ENCODE peak calls at places on chromosomes 16 and 17, in nine cellular contexts. P, J, S, Z, O, Y, A, E and R are unnamed samples.

GRCh38 chr16:68433316-68433715 is 15.0 kb downstream of the SMPD3 start:
- DNase-seq in P (no peak), J (no peak), S (no peak), Z (no peak), O (no peak), Y (no peak), A (no peak), E (no peak), R (no peak)

GRCh38 chr17:63515426-63515825 is 7.7 kb upstream of the KCNH6 start:
- DNase-seq in P (no peak), J (no peak), S (no peak), Z (no peak), O (no peak), Y (no peak), A (no peak), E (no peak), R (no peak)

GRCh38 chr17:1597861-1598342 is 30.7 kb downstream of the SLC43A2 start:
- DNase-seq in P (peak), J (peak), S (no peak), Z (no peak), O (no peak), Y (no peak), A (no peak), E (no peak), R (no peak)

GRCh38 chr17:9150407-9151090 is 129.2 kb downstream of the NTN1 start:
- DNase-seq in P (peak), J (no peak), S (no peak), Z (peak), O (peak), Y (no peak), A (no peak), E (no peak), R (no peak)

GRCh38 chr16:88799569-88800276 is 3.9 kb upstream of the CDT1 start:
- DNase-seq in P (no peak), J (no peak), S (no peak), Z (no peak), O (no peak), Y (no peak), A (no peak), E (no peak), R (no peak)

GRCh38 chr17:27315322-27315721 is 21.4 kb downstream of the WSB1 start:
- DNase-seq in P (peak), J (peak), S (no peak), Z (peak), O (peak), Y (no peak), A (no peak), E (peak), R (peak)

GRCh38 chr17:45794840-45795239 is 10.7 kb downstream of the CRHR1 start:
- DNase-seq in P (no peak), J (no peak), S (no peak), Z (no peak), O (no peak), Y (no peak), A (no peak), E (no peak), R (no peak)

GRCh38 chr17:77535435-77535834 is 394.7 kb downstream of the SEC14L1 start:
- DNase-seq in P (no peak), J (no peak), S (no peak), Z (no peak), O (no peak), Y (no peak), A (peak), E (no peak), R (no peak)

GRCh38 chr17:69540356-69540755 is 125.9 kb downstream of the MAP2K6 start:
- DNase-seq in P (no peak), J (no peak), S (no peak), Z (no peak), O (no peak), Y (no peak), A (no peak), E (no peak), R (no peak)

GRCh38 chr16:67884684-67885083 is at the start of gene NRN1L:
- DNase-seq in P (peak), J (peak), S (peak), Z (peak), O (peak), Y (no peak), A (peak), E (peak), R (peak)

GRCh38 chr16:12436201-12436657 is 367.5 kb downstream of the CPPED1 start:
- DNase-seq in P (no peak), J (no peak), S (no peak), Z (no peak), O (no peak), Y (no peak), A (no peak), E (no peak), R (no peak)

GRCh38 chr17:7477392-7478275 is 1.8 kb downstream of the ZBTB4 start:
- DNase-seq in P (peak), J (peak), S (no peak), Z (no peak), O (peak), Y (no peak), A (peak), E (no peak), R (peak)

GRCh38 chr16:69483611-69484010 is 59.2 kb downstream of the CYB5B start:
- DNase-seq in P (no peak), J (no peak), S (no peak), Z (no peak), O (no peak), Y (no peak), A (no peak), E (no peak), R (no peak)

GRCh38 chr17:57016764-57017116 is 38.8 kb downstream of the SCPEP1 start:
- DNase-seq in P (no peak), J (no peak), S (no peak), Z (no peak), O (peak), Y (no peak), A (no peak), E (no peak), R (no peak)

GRCh38 chr16:12874135-12874534 is 27.3 kb upstream of the SHISA9 start:
- DNase-seq in P (no peak), J (no peak), S (no peak), Z (no peak), O (peak), Y (no peak), A (no peak), E (no peak), R (no peak)

GRCh38 chr17:79114455-79115301 is 40.1 kb downstream of the ENGASE start:
- DNase-seq in P (peak), J (peak), S (no peak), Z (no peak), O (no peak), Y (no peak), A (no peak), E (peak), R (peak)

GRCh38 chr17:65064452-65065019 is 8.0 kb upstream of the GNA13 start:
- DNase-seq in P (no peak), J (no peak), S (no peak), Z (no peak), O (peak), Y (no peak), A (no peak), E (no peak), R (no peak)

GRCh38 chr17:34314279-34314678 is 5.0 kb upstream of the CCL8 start:
- DNase-seq in P (no peak), J (peak), S (no peak), Z (peak), O (peak), Y (no peak), A (no peak), E (peak), R (peak)

DNA sequence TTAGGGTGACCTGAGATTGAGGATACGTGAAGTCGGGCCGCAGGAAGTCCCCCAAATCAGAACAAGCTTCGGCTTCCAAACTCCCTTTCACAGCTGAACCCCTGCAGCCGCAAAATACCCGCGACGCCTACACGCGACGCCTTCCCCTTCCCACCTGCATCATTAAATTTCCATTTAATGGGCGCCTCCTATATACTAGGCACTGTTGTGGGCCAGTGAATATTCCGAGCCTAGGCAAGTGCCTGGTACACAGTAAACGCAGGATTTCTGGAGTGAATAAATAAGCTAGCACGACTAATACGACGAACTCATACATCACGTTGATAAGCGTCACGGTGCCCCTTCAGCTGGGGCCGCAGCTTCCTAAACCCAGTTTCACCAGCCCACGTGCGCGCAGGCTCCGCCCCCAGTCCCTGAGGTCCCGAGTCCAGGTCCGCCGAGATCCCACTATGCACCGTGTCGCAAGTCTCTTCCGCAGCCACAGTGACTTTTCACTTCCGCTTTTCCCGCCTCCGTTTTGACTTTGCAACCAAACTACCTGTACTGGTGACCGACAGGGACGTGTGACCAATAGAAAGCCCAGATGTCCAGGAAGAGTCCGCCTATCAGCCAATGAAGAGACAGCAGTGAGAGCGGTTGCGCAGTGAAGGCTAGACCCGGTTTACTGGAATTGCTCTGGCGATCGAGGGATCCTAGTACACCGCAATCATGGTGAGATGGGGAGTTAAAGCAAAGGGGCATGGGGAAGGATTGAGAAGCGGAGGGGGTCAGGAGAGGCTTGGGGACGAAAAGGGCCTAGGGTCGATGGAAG is at the start of gene PSMB3:
- DNase-seq in P (peak), J (peak), S (peak), Z (peak), O (peak), Y (peak), A (peak), E (peak), R (peak)
- TF ChIP-seq POLR2A in P (peak), J (peak), S (peak), Z (peak), O (peak), Y (peak), A (no peak), E (peak), R (peak)

GRCh38 chr16:66735891-66736290 is 15.5 kb downstream of the DYNC1LI2 start:
- DNase-seq in P (no peak), J (no peak), S (no peak), Z (no peak), O (no peak), Y (no peak), A (no peak), E (no peak), R (no peak)

GRCh38 chr16:66728804-66729203 is 22.6 kb downstream of the DYNC1LI2 start:
- DNase-seq in P (no peak), J (peak), S (no peak), Z (no peak), O (no peak), Y (no peak), A (no peak), E (no peak), R (no peak)

GRCh38 chr16:66728117-66728787 is 23.2 kb downstream of the DYNC1LI2 start:
- DNase-seq in P (peak), J (peak), S (no peak), Z (no peak), O (peak), Y (peak), A (no peak), E (peak), R (peak)

DNA sequence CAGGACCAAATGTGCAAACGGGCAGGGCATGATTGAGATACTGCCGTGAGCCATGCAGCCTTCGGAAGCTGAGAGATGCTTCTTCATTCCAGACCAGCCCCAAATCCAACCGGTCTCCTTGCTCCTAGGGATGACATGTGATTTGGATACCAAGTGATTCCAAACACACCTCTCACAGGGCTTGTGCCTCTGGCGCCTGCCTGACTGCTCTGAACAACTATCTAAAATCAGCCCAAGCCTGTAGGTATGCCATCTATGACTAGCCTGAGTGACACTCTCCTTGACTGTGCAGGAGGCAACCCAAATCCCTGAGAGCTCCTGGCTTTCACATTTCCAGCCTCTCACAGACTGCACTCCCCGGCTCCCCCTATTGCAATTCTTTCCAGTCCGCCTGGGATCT is 20.3 kb downstream of the DYNC1LI2 start:
- DNase-seq in P (no peak), J (no peak), S (no peak), Z (no peak), O (no peak), Y (no peak), A (no peak), E (no peak), R (no peak)
- TF ChIP-seq POLR2A in P (no peak), J (no peak), S (no peak), Z (no peak), O (no peak), Y (no peak), A (no peak), E (no peak), R (no peak)

GRCh38 chr16:1298406-1298805 is 11.0 kb upstream of the UBE2I start:
- DNase-seq in P (no peak), J (no peak), S (no peak), Z (no peak), O (no peak), Y (no peak), A (no peak), E (no peak), R (no peak)

GRCh38 chr16:1299012-1299867 is 10.2 kb upstream of the UBE2I start:
- DNase-seq in P (no peak), J (peak), S (peak), Z (no peak), O (no peak), Y (no peak), A (no peak), E (no peak), R (no peak)

GRCh38 chr16:1299868-1300203 is 9.6 kb upstream of the UBE2I start:
- DNase-seq in P (no peak), J (no peak), S (no peak), Z (no peak), O (no peak), Y (no peak), A (no peak), E (no peak), R (no peak)

GRCh38 chr16:1301562-1301961 is 7.9 kb upstream of the UBE2I start:
- DNase-seq in P (no peak), J (no peak), S (no peak), Z (no peak), O (no peak), Y (no peak), A (no peak), E (no peak), R (no peak)

GRCh38 chr16:1300664-1301476 is 8.6 kb upstream of the UBE2I start:
- DNase-seq in P (peak), J (peak), S (peak), Z (no peak), O (peak), Y (no peak), A (peak), E (peak), R (peak)
- TF ChIP-seq POLR2A in P (no peak), J (no peak), S (no peak), Z (no peak), O (no peak), Y (no peak), A (no peak), E (no peak), R (no peak)

GRCh38 chr17:82205720-82206508 is 6.7 kb downstream of the CCDC57 start:
- DNase-seq in P (peak), J (peak), S (peak), Z (peak), O (peak), Y (peak), A (peak), E (peak), R (peak)
- TF ChIP-seq POLR2A in P (peak), J (peak), S (peak), Z (no peak), O (no peak), Y (peak), A (no peak), E (peak), R (no peak)

DNA sequence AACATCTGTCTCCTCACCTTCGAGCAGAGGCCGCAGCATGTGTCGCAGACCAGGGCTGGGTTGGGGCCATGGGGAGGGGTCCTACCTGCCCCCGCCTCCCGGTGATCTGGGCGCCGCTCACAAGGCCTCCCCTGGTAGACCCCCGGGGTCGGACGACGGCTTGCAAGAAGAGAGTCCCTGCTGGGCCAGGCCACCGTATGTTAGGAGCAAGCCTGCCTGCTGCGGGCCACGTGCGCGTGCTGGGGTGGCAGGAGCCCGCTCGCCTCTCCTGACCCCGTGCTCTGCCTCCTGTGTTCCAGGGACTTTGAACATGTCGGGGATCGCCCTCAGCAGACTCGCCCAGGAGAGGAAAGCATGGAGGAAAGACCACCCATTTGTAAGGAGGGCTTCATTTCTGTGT is 4.3 kb downstream of the UBE2I start:
- DNase-seq in P (no peak), J (no peak), S (no peak), Z (no peak), O (no peak), Y (no peak), A (no peak), E (no peak), R (no peak)
- TF ChIP-seq POLR2A in P (no peak), J (no peak), S (no peak), Z (no peak), O (no peak), Y (no peak), A (no peak), E (no peak), R (no peak)

GRCh38 chr17:75087558-75088453 is at the start of gene SLC16A5:
- DNase-seq in P (peak), J (peak), S (peak), Z (peak), O (peak), Y (peak), A (peak), E (peak), R (peak)
- TF ChIP-seq POLR2A in P (peak), J (peak), S (no peak), Z (peak), O (no peak), Y (peak), A (no peak), E (peak), R (no peak)

DNA sequence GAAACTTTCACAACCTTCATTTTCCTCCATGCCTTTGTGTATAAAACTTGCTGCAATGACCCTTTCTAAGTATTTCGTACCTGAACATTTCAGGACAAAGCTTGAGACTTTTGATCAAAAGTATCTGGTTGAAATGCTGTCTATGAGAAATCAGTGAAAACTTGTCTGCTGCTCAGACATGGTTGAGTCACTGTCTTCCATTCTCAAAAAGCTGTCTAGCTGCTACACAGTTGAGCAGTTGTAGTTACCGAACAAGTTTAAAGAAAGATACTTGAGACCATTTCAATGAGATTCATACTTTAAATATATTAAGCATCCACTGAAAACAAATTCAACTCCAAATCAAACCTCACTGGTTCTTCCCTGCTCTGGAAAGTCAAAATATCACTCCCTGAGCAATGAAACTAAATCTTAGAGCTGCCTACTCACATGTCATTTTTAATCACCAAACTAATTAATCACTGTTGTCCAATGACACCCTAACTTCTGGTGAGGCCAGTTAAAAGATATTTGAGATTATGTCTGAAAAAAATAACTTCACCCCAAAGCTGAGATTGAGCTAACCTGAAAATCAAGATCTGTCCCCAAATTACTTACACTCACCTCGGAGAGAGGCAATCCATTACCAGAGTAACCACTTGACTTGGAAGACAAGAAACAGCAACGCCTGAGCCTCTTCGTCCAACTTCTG is 503 bp downstream of the TMEM100 start:
- DNase-seq in P (no peak), J (no peak), S (no peak), Z (no peak), O (peak), Y (no peak), A (no peak), E (no peak), R (no peak)
- TF ChIP-seq POLR2A in P (no peak), J (no peak), S (no peak), Z (no peak), O (no peak), Y (no peak), A (no peak), E (no peak), R (no peak)

DNA sequence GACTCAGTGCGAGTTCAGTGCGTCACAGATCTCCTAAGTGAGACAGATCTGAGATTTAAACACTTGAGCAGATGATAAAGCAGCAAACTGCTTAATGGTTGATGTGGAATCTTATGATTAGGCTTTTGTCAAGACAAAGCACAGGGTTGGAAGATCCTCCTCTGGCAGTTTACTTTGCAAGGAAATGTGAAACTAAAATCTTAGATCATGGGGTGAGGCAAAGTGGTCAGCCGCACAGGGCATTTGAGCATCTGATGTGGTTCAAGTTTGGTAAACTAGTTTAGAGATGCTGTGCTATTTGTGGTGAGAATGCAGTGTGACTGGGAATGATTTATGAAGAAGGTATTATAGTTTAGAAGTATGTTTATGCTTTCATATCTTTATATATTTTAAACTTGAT is 138.0 kb downstream of the TRIM37 start:
- DNase-seq in P (no peak), J (no peak), S (no peak), Z (no peak), O (peak), Y (no peak), A (no peak), E (no peak), R (no peak)
- TF ChIP-seq POLR2A in P (no peak), J (no peak), S (no peak), Z (no peak), O (no peak), Y (no peak), A (no peak), E (no peak), R (no peak)